ENCODE peak calls at places on chromosomes 16 and 17, in five cellular contexts. One of them, this sample, is unnamed.

GRCh38 chr16:53213542-53213941 is 158.8 kb downstream of the CHD9 start:
- DNase-seq in nephron progenitor cell: no peak
- DNase-seq in OCI-LY7: no peak
- DNase-seq in endothelial cell: no peak
- DNase-seq in body of pancreas: no peak
- DNase-seq in this sample: no peak

GRCh38 chr17:39069114-39069756 is 82.2 kb downstream of the PLXDC1 start:
- DNase-seq in endothelial cell: peak
- DNase-seq in OCI-LY7: peak
- DNase-seq in nephron progenitor cell: no peak
- DNase-seq in body of pancreas: peak
- DNase-seq in this sample: peak

GRCh38 chr17:47686276-47686635 is 7.7 kb upstream of the TBKBP1 start:
- DNase-seq in OCI-LY7: no peak
- DNase-seq in body of pancreas: no peak
- DNase-seq in nephron progenitor cell: no peak
- DNase-seq in endothelial cell: no peak
- DNase-seq in this sample: no peak

GRCh38 chr16:56478228-56479049 is 27.1 kb downstream of the OGFOD1 start:
- DNase-seq in body of pancreas: no peak
- DNase-seq in OCI-LY7: no peak
- DNase-seq in endothelial cell: no peak
- DNase-seq in nephron progenitor cell: no peak
- DNase-seq in this sample: peak

GRCh38 chr16:75377971-75378386 is 55.3 kb downstream of the CFDP1 start:
- DNase-seq in body of pancreas: peak
- DNase-seq in endothelial cell: peak
- DNase-seq in OCI-LY7: no peak
- DNase-seq in nephron progenitor cell: peak
- DNase-seq in this sample: peak

GRCh38 chr17:17364338-17364667 is 61.1 kb downstream of the NT5M start:
- DNase-seq in body of pancreas: peak
- DNase-seq in OCI-LY7: no peak
- DNase-seq in nephron progenitor cell: no peak
- DNase-seq in endothelial cell: no peak
- DNase-seq in this sample: no peak

GRCh38 chr17:45225964-45226530 is 4.4 kb downstream of the FMNL1 start:
- DNase-seq in nephron progenitor cell: no peak
- DNase-seq in OCI-LY7: peak
- DNase-seq in endothelial cell: no peak
- DNase-seq in body of pancreas: peak
- DNase-seq in this sample: no peak

GRCh38 chr17:28394717-28395116 is 11.3 kb downstream of the SLC46A1 start:
- DNase-seq in body of pancreas: no peak
- DNase-seq in OCI-LY7: no peak
- DNase-seq in endothelial cell: no peak
- DNase-seq in nephron progenitor cell: no peak
- DNase-seq in this sample: peak

GRCh38 chr16:50902457-50902856 is 160.6 kb downstream of the CYLD start:
- DNase-seq in nephron progenitor cell: no peak
- DNase-seq in endothelial cell: no peak
- DNase-seq in body of pancreas: no peak
- DNase-seq in OCI-LY7: peak
- DNase-seq in this sample: no peak

GRCh38 chr16:53091508-53092211 is 36.9 kb downstream of the CHD9 start:
- DNase-seq in endothelial cell: no peak
- DNase-seq in body of pancreas: peak
- DNase-seq in nephron progenitor cell: peak
- DNase-seq in OCI-LY7: peak
- DNase-seq in this sample: peak

GRCh38 chr17:79204261-79204660 is 129.6 kb downstream of the ENGASE start:
- DNase-seq in body of pancreas: no peak
- DNase-seq in nephron progenitor cell: no peak
- DNase-seq in OCI-LY7: no peak
- DNase-seq in endothelial cell: no peak
- DNase-seq in this sample: no peak

GRCh38 chr16:868846-869822 is 68.6 kb upstream of the GNG13 start:
- DNase-seq in nephron progenitor cell: no peak
- DNase-seq in endothelial cell: no peak
- DNase-seq in OCI-LY7: no peak
- DNase-seq in body of pancreas: no peak
- DNase-seq in this sample: no peak

GRCh38 chr16:57208926-57209325 is 22.8 kb downstream of the RSPRY1 start:
- DNase-seq in OCI-LY7: no peak
- DNase-seq in body of pancreas: no peak
- DNase-seq in nephron progenitor cell: no peak
- DNase-seq in endothelial cell: no peak
- DNase-seq in this sample: no peak

GRCh38 chr17:29567362-29568330 is 809 bp upstream of the ABHD15 start:
- DNase-seq in body of pancreas: peak
- DNase-seq in endothelial cell: peak
- DNase-seq in nephron progenitor cell: peak
- DNase-seq in OCI-LY7: peak
- DNase-seq in this sample: peak

GRCh38 chr16:58099097-58099955 is 29.9 kb downstream of the CFAP20 start:
- DNase-seq in body of pancreas: no peak
- DNase-seq in nephron progenitor cell: no peak
- DNase-seq in endothelial cell: no peak
- DNase-seq in OCI-LY7: no peak
- DNase-seq in this sample: no peak

GRCh38 chr17:82970067-82970466 is 109.3 kb upstream of the METRNL start:
- DNase-seq in nephron progenitor cell: no peak
- DNase-seq in OCI-LY7: peak
- DNase-seq in endothelial cell: no peak
- DNase-seq in body of pancreas: no peak
- DNase-seq in this sample: no peak

GRCh38 chr17:12118617-12119016 is 97.9 kb downstream of the MAP2K4 start:
- DNase-seq in OCI-LY7: no peak
- DNase-seq in nephron progenitor cell: no peak
- DNase-seq in body of pancreas: no peak
- DNase-seq in endothelial cell: no peak
- DNase-seq in this sample: no peak

GRCh38 chr16:66270333-66270927 is 96.1 kb upstream of the CDH5 start:
- DNase-seq in nephron progenitor cell: peak
- DNase-seq in endothelial cell: peak
- DNase-seq in OCI-LY7: peak
- DNase-seq in body of pancreas: peak
- DNase-seq in this sample: peak

GRCh38 chr16:67269766-67270165 is 9.6 kb upstream of the PLEKHG4 start:
- DNase-seq in nephron progenitor cell: no peak
- DNase-seq in endothelial cell: no peak
- DNase-seq in OCI-LY7: no peak
- DNase-seq in body of pancreas: no peak
- DNase-seq in this sample: peak

GRCh38 chr17:40218006-40218739 is 931 bp upstream of the WIPF2 start:
- DNase-seq in body of pancreas: no peak
- DNase-seq in nephron progenitor cell: no peak
- DNase-seq in OCI-LY7: no peak
- DNase-seq in endothelial cell: no peak
- DNase-seq in this sample: no peak

GRCh38 chr16:53071748-53072301 is 17.0 kb downstream of the CHD9 start:
- DNase-seq in endothelial cell: no peak
- DNase-seq in body of pancreas: peak
- DNase-seq in nephron progenitor cell: no peak
- DNase-seq in OCI-LY7: peak
- DNase-seq in this sample: peak

GRCh38 chr17:69523252-69523861 is 108.9 kb downstream of the MAP2K6 start:
- DNase-seq in body of pancreas: peak
- DNase-seq in OCI-LY7: peak
- DNase-seq in endothelial cell: peak
- DNase-seq in nephron progenitor cell: peak
- DNase-seq in this sample: peak

GRCh38 chr16:50594332-50595260 is 46.4 kb downstream of the NKD1 start:
- DNase-seq in nephron progenitor cell: no peak
- DNase-seq in body of pancreas: no peak
- DNase-seq in OCI-LY7: no peak
- DNase-seq in endothelial cell: no peak
- DNase-seq in this sample: no peak

GRCh38 chr17:1592751-1593629 is 30.4 kb upstream of the PITPNA start:
- DNase-seq in body of pancreas: no peak
- DNase-seq in OCI-LY7: peak
- DNase-seq in nephron progenitor cell: no peak
- DNase-seq in endothelial cell: no peak
- DNase-seq in this sample: no peak

GRCh38 chr16:1112506-1113184 is 16.6 kb upstream of the C1QTNF8 start:
- DNase-seq in OCI-LY7: no peak
- DNase-seq in endothelial cell: no peak
- DNase-seq in body of pancreas: no peak
- DNase-seq in nephron progenitor cell: no peak
- DNase-seq in this sample: no peak

GRCh38 chr16:64983983-64984382 is 137.9 kb downstream of the CDH11 start:
- DNase-seq in nephron progenitor cell: peak
- DNase-seq in body of pancreas: peak
- DNase-seq in OCI-LY7: peak
- DNase-seq in endothelial cell: peak
- DNase-seq in this sample: peak

GRCh38 chr17:72588961-72589360 is 468.1 kb downstream of the SOX9 start:
- DNase-seq in nephron progenitor cell: no peak
- DNase-seq in body of pancreas: peak
- DNase-seq in endothelial cell: no peak
- DNase-seq in OCI-LY7: no peak
- DNase-seq in this sample: no peak

GRCh38 chr17:31715436-31715835 is 143.6 kb downstream of the COPRS start:
- DNase-seq in OCI-LY7: no peak
- DNase-seq in endothelial cell: no peak
- DNase-seq in nephron progenitor cell: no peak
- DNase-seq in body of pancreas: no peak
- DNase-seq in this sample: no peak

GRCh38 chr17:19013806-19014627 is 9.5 kb upstream of the FAM83G start:
- DNase-seq in nephron progenitor cell: no peak
- DNase-seq in OCI-LY7: no peak
- DNase-seq in body of pancreas: no peak
- DNase-seq in endothelial cell: no peak
- DNase-seq in this sample: no peak

GRCh38 chr17:28950017-28950751 is 1.1 kb downstream of the PHF12 start:
- DNase-seq in endothelial cell: peak
- DNase-seq in OCI-LY7: peak
- DNase-seq in body of pancreas: peak
- DNase-seq in nephron progenitor cell: peak
- DNase-seq in this sample: peak

GRCh38 chr17:75260679-75261335 is 599 bp downstream of the GGA3 start:
- DNase-seq in body of pancreas: no peak
- DNase-seq in OCI-LY7: no peak
- DNase-seq in endothelial cell: no peak
- DNase-seq in nephron progenitor cell: no peak
- DNase-seq in this sample: no peak
- TF ChIP-seq CTCF in body of pancreas: peak
- TF ChIP-seq CTCF in OCI-LY7: peak
- TF ChIP-seq CTCF in endothelial cell: no peak
- TF ChIP-seq CTCF in nephron progenitor cell: no peak
- TF ChIP-seq CTCF in this sample: peak

GRCh38 chr16:2223375-2224182 is at the start of gene E4F1:
- DNase-seq in body of pancreas: peak
- DNase-seq in nephron progenitor cell: peak
- DNase-seq in OCI-LY7: peak
- DNase-seq in endothelial cell: peak
- DNase-seq in this sample: peak

GRCh38 chr16:2226918-2227317 is 3.5 kb downstream of the E4F1 start:
- DNase-seq in endothelial cell: no peak
- DNase-seq in nephron progenitor cell: no peak
- DNase-seq in body of pancreas: no peak
- DNase-seq in OCI-LY7: no peak
- DNase-seq in this sample: no peak

GRCh38 chr16:2226245-2226793 is 2.9 kb downstream of the E4F1 start:
- DNase-seq in OCI-LY7: no peak
- DNase-seq in nephron progenitor cell: no peak
- DNase-seq in endothelial cell: no peak
- DNase-seq in body of pancreas: no peak
- DNase-seq in this sample: no peak

GRCh38 chr16:2228161-2228824 is 4.9 kb downstream of the E4F1 start:
- DNase-seq in nephron progenitor cell: no peak
- DNase-seq in endothelial cell: no peak
- DNase-seq in body of pancreas: no peak
- DNase-seq in OCI-LY7: no peak
- DNase-seq in this sample: no peak

DNA sequence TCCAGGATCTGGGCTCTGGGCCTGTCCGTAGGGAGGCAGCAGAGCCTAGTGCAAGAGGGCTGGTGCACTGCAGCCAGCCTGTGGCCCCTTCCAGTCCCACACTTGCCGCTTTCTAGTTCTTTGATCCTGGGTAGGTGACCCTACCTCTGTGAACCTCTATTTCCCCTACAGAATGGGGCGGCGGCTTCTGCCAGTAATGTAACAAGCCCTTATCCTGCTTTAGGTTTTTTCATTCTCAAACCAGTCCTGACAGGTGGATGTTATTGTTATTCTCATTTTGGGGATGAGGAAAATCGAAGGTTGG is 744 bp downstream of the E4F1 start:
- DNase-seq in nephron progenitor cell: no peak
- DNase-seq in body of pancreas: no peak
- DNase-seq in OCI-LY7: no peak
- DNase-seq in endothelial cell: no peak
- DNase-seq in this sample: peak
- TF ChIP-seq CTCF in nephron progenitor cell: no peak
- TF ChIP-seq CTCF in body of pancreas: peak
- TF ChIP-seq CTCF in OCI-LY7: peak
- TF ChIP-seq CTCF in endothelial cell: no peak
- TF ChIP-seq CTCF in this sample: peak

DNA sequence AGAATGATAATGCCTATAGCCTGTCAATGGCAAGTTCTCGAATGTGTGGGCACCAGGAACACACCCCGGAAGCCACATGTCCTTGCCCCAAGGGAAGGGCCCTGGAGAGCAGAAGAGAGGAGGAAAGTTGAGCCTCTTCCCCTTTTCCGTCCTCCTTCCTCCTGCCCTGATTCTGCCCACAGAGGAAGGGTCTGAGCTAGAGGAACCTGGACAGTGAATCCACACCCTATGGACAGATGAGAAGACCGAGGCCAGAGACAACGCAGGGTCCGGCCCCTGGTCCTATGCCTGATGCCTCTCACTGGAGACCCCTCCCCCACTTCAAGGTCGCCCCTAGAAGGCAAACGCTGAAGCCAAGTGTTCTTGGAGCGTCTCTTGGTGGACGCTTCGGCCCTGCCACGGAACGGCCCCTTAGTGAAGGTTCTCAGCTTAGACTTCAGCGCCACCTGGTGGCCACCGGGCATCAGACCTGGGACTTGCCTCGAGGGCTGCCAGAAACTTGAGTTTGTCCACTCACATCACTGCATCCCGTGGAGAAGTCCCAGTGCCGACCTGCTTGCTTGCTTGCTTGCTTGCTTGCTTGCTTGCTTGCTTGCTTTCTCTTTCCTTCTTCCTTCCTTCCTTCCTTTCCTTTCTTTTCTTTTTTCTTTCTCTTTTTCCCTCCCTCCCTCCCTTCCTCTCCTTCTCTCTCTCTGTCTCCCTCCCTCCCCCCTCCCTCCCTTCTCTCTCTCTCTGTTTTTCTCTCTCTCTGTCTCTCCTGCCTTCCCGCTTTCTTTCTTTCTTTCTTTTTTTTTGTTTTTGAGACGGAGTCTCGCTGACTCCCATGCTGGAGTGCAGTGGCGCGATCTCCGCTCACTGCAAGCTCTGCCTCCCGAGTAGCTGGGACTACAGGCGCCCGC is 20.6 kb upstream of the SPNS3 start:
- DNase-seq in nephron progenitor cell: peak
- DNase-seq in body of pancreas: peak
- DNase-seq in OCI-LY7: peak
- DNase-seq in endothelial cell: peak
- DNase-seq in this sample: peak
- TF ChIP-seq CTCF in nephron progenitor cell: peak
- TF ChIP-seq CTCF in body of pancreas: peak
- TF ChIP-seq CTCF in OCI-LY7: peak
- TF ChIP-seq CTCF in endothelial cell: peak
- TF ChIP-seq CTCF in this sample: peak

GRCh38 chr16:87190288-87191240 is 126.6 kb downstream of the C16orf95 start:
- DNase-seq in body of pancreas: no peak
- DNase-seq in OCI-LY7: no peak
- DNase-seq in nephron progenitor cell: no peak
- DNase-seq in endothelial cell: peak
- DNase-seq in this sample: peak
- TF ChIP-seq CTCF in body of pancreas: no peak
- TF ChIP-seq CTCF in OCI-LY7: no peak
- TF ChIP-seq CTCF in nephron progenitor cell: no peak
- TF ChIP-seq CTCF in endothelial cell: peak
- TF ChIP-seq CTCF in this sample: peak

This sample was measured in fibroblast of the aortic adventitia.